ENCODE peak calls at places on chromosomes 11 and 22, in seven cellular contexts. N, K, G, U, V, L and A are unnamed samples.

GRCh38 chr22:19497245-19497644 is 17.5 kb downstream of the CDC45 start:
- DNase-seq in N (no peak), K (peak), G (no peak), U (peak), V (no peak), L (no peak), A (no peak)

GRCh38 chr11:88827018-88827676 is 238.6 kb downstream of the GRM5 start:
- DNase-seq in N (no peak), K (no peak), G (no peak), U (no peak), V (no peak), L (no peak), A (no peak)

GRCh38 chr11:126766425-126766824 is 234.1 kb downstream of the KIRREL3 start:
- DNase-seq in N (no peak), K (no peak), G (no peak), U (no peak), V (no peak), L (no peak), A (no peak)

GRCh38 chr11:27255447-27255828 is 107.6 kb downstream of the CCDC34 start:
- DNase-seq in N (no peak), K (no peak), G (no peak), U (peak), V (no peak), L (no peak), A (no peak)

GRCh38 chr22:34319346-34319745 is 399.1 kb upstream of the LARGE1 start:
- DNase-seq in N (no peak), K (no peak), G (no peak), U (no peak), V (no peak), L (no peak), A (no peak)

GRCh38 chr11:34537636-34538035 is 24.0 kb upstream of the ELF5 start:
- DNase-seq in N (no peak), K (no peak), G (no peak), U (no peak), V (no peak), L (no peak), A (no peak)

GRCh38 chr22:42695294-42695693 is 25.4 kb downstream of the A4GALT start:
- DNase-seq in N (no peak), K (peak), G (no peak), U (no peak), V (no peak), L (no peak), A (no peak)

GRCh38 chr11:8291421-8292350 is 28.0 kb upstream of the LMO1 start:
- DNase-seq in N (no peak), K (no peak), G (no peak), U (no peak), V (no peak), L (no peak), A (no peak)

GRCh38 chr11:60756307-60757032 is at the start of gene MS4A15:
- DNase-seq in N (peak), K (no peak), G (peak), U (no peak), V (peak), L (no peak), A (no peak)

GRCh38 chr22:37808294-37808657 is 542 bp downstream of the GCAT start:
- DNase-seq in N (no peak), K (peak), G (no peak), U (peak), V (no peak), L (no peak), A (no peak)

GRCh38 chr11:68206211-68206610 is 6.9 kb downstream of the KMT5B start:
- DNase-seq in N (peak), K (peak), G (peak), U (peak), V (peak), L (no peak), A (no peak)

GRCh38 chr11:90113541-90113940 is 20.9 kb upstream of the NAALAD2 start:
- DNase-seq in N (peak), K (no peak), G (no peak), U (no peak), V (no peak), L (no peak), A (no peak)

GRCh38 chr11:10770626-10771254 is 19.7 kb downstream of the CTR9 start:
- DNase-seq in N (peak), K (no peak), G (no peak), U (peak), V (peak), L (no peak), A (no peak)

GRCh38 chr11:19474211-19474610 is 233.5 kb upstream of the E2F8 start:
- DNase-seq in N (no peak), K (no peak), G (no peak), U (no peak), V (no peak), L (no peak), A (no peak)

GRCh38 chr11:31780078-31780971 is 30.8 kb downstream of the PAX6 start:
- DNase-seq in N (no peak), K (no peak), G (no peak), U (peak), V (no peak), L (no peak), A (no peak)

GRCh38 chr22:32325811-32326237 is 31.8 kb upstream of the RFPL3 start:
- DNase-seq in N (no peak), K (peak), G (no peak), U (no peak), V (no peak), L (no peak), A (no peak)

GRCh38 chr11:33553486-33553885 is 147.1 kb downstream of the C11orf91 start:
- DNase-seq in N (no peak), K (no peak), G (no peak), U (peak), V (no peak), L (no peak), A (no peak)

GRCh38 chr11:61973603-61974162 is 6.2 kb upstream of the FTH1 start:
- DNase-seq in N (no peak), K (peak), G (no peak), U (no peak), V (no peak), L (no peak), A (no peak)

GRCh38 chr11:8102965-8103364 is 22.0 kb downstream of the TUB start:
- DNase-seq in N (no peak), K (peak), G (no peak), U (no peak), V (no peak), L (no peak), A (peak)

GRCh38 chr11:131064373-131064991 is 148.2 kb upstream of the SNX19 start:
- DNase-seq in N (peak), K (peak), G (peak), U (peak), V (peak), L (no peak), A (no peak)

GRCh38 chr11:118610220-118610772 is 2.9 kb downstream of the PHLDB1 start:
- DNase-seq in N (no peak), K (no peak), G (no peak), U (no peak), V (no peak), L (no peak), A (no peak)

GRCh38 chr11:111977141-111978027 is 40.2 kb downstream of the DIXDC1 start:
- DNase-seq in N (no peak), K (peak), G (peak), U (peak), V (peak), L (no peak), A (peak)

GRCh38 chr22:33450756-33451155 is 392.6 kb upstream of the SYN3 start:
- DNase-seq in N (no peak), K (no peak), G (no peak), U (no peak), V (no peak), L (no peak), A (no peak)

GRCh38 chr11:134569195-134569594 is 157.2 kb upstream of the B3GAT1 start:
- DNase-seq in N (no peak), K (no peak), G (no peak), U (no peak), V (no peak), L (no peak), A (no peak)

GRCh38 chr11:77411238-77411637 is 62.7 kb downstream of the PAK1 start:
- DNase-seq in N (no peak), K (peak), G (peak), U (peak), V (peak), L (no peak), A (no peak)

GRCh38 chr11:77412814-77413213 is 61.1 kb downstream of the PAK1 start:
- DNase-seq in N (no peak), K (no peak), G (no peak), U (no peak), V (no peak), L (no peak), A (no peak)

GRCh38 chr11:77416357-77416756 is 57.5 kb downstream of the PAK1 start:
- DNase-seq in N (no peak), K (no peak), G (no peak), U (no peak), V (no peak), L (no peak), A (no peak)

GRCh38 chr11:77411717-77412441 is 62.0 kb downstream of the PAK1 start:
- DNase-seq in N (peak), K (peak), G (peak), U (peak), V (peak), L (peak), A (peak)

GRCh38 chr11:77413850-77414249 is 60.0 kb downstream of the PAK1 start:
- DNase-seq in N (no peak), K (no peak), G (no peak), U (no peak), V (no peak), L (no peak), A (no peak)
- TF ChIP-seq CTCF in N (no peak), K (no peak), G (no peak), U (no peak), V (no peak), L (no peak), A (no peak)

GRCh38 chr11:85694385-85694980 is 8.5 kb upstream of the CCDC89 start:
- DNase-seq in N (peak), K (peak), G (peak), U (peak), V (peak), L (no peak), A (no peak)
- TF ChIP-seq CTCF in N (peak), K (peak), G (peak), U (peak), V (peak), L (peak), A (peak)

GRCh38 chr11:59142530-59143507 is at the start of gene FAM111A:
- DNase-seq in N (peak), K (peak), G (peak), U (peak), V (peak), L (peak), A (peak)
- TF ChIP-seq CTCF in N (peak), K (peak), G (peak), U (no peak), V (peak), L (no peak), A (peak)

GRCh38 chr11:75721852-75722668 is 4.4 kb downstream of the MOGAT2 start:
- DNase-seq in N (no peak), K (no peak), G (no peak), U (no peak), V (no peak), L (no peak), A (no peak)
- TF ChIP-seq CTCF in N (no peak), K (no peak), G (no peak), U (no peak), V (no peak), L (no peak), A (no peak)

GRCh38 chr11:129766858-129767604 is 48.6 kb upstream of the TMEM45B start:
- DNase-seq in N (peak), K (no peak), G (no peak), U (peak), V (peak), L (no peak), A (no peak)
- TF ChIP-seq CTCF in N (peak), K (peak), G (peak), U (peak), V (peak), L (peak), A (peak)

DNA sequence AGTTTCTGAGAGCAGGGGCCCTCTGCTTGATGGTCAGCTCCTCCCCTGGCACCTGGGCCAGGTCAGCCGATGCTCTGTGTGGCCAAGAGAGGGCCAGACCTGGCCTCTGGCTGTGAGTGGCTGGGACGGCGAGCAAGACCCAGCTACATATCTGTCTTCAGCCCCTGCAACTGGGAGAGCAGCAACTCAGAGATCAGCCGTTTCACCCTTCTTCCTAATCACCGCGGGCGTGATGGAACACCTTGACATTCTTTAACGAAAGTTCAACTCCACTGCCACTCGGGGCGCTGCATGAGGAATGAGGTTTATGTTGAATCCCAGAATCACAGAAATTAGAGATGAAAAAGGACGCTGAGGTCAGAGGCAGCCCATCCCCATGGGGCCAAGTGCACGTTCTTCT is 195.9 kb downstream of the TRIM29 start:
- DNase-seq in N (no peak), K (no peak), G (no peak), U (no peak), V (no peak), L (no peak), A (no peak)
- TF ChIP-seq CTCF in N (no peak), K (no peak), G (no peak), U (no peak), V (no peak), L (no peak), A (no peak)